ENCODE peak calls at places on chromosome 1, in four cellular contexts. B, R, X and A are unnamed samples.

GRCh38 chr1:216742625-216743024 is 19.4 kb upstream of the ESRRG start:
- DNase-seq in X (no peak), R (no peak), B (no peak), A (no peak)

GRCh38 chr1:83942914-83943313 is 56.0 kb downstream of the TTLL7 start:
- DNase-seq in R (no peak), B (no peak), X (no peak), A (no peak)

GRCh38 chr1:183689770-183690204 is 36.7 kb upstream of the APOBEC4 start:
- DNase-seq in R (no peak), X (no peak), B (no peak), A (no peak)

GRCh38 chr1:56773341-56774066 is 45.7 kb downstream of the FYB2 start:
- DNase-seq in B (no peak), X (no peak), R (no peak), A (no peak)

GRCh38 chr1:25692560-25692959 is 76.0 kb downstream of the MAN1C1 start:
- DNase-seq in X (no peak), R (no peak), B (no peak), A (no peak)

GRCh38 chr1:45359882-45360513 is 19.8 kb upstream of the MUTYH start:
- DNase-seq in R (no peak), B (no peak), X (peak), A (no peak)

GRCh38 chr1:97144527-97144926 is 422.9 kb downstream of the PTBP2 start:
- DNase-seq in R (no peak), B (no peak), X (no peak), A (no peak)

GRCh38 chr1:232868793-232869491 is 63.7 kb downstream of the MAP10 start:
- DNase-seq in X (no peak), B (no peak), R (no peak), A (no peak)

GRCh38 chr1:156493154-156493631 is 7.4 kb downstream of the MEF2D start:
- DNase-seq in R (no peak), B (peak), X (no peak), A (no peak)
- H3K27ac ChIP-seq in R (peak), B (peak), X (peak), A (no peak)

GRCh38 chr1:229487181-229487580 is 21.0 kb downstream of the NUP133 start:
- DNase-seq in R (no peak), X (no peak), B (no peak), A (no peak)
- H3K27ac ChIP-seq in R (no peak), X (no peak), B (no peak), A (no peak)

DNA sequence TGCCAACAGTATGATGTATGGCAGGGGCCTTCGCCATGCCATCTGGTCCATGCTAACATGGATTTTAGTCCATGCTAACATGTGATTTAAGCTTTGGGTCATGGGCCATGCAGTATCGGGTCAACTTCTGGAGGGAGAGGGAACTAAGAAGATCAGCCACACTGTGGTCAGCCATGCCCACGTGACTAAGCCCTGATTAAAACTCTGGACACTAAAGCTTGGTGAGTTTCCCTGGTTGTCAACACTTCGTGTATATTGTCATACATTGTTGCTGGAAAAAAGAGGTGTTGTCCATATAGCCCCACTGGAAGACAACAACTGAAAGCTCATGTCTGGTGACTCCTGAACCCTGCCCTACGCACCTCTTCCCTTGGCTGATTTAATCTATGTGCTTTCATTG is 90.5 kb downstream of the SUSD4 start:
- DNase-seq in B (no peak), X (no peak), R (no peak), A (no peak)
- H3K27ac ChIP-seq in B (no peak), X (no peak), R (no peak), A (no peak)

DNA sequence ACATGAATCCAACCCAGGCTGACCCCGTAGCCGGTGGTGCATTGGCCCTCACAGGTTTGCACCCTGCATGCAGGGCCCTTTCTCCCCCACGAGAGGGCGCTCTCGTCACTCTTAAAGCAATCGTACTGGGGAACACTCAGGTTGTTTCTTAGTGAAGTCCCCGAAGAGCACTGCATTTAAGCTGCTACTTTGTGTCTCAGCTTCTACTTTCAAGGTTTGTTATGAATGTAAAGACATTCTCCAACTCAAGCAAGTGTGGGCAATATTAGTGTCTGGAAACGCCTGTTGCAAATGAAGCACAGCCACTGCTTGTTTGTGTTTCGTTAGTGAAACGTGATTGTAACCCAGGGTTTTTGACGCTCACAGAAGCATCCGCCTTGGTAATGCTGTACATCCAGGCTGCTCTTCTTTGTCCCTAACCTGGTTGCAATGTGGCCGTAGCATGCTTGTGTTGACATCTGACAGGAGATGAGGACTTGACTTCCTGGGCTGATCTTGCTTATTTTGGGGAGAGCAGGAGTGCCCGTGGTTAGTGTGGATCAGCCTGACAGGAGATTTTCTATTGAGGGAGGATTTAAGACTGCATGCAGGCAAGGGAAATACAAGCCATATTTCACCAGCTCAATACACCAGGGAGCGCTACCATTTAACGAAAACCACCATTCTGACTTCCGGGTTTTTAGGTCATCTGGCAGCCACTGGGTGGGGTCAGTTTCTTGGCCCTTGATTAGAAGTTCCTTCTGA is 79.8 kb downstream of the ST6GALNAC3 start:
- DNase-seq in X (peak), B (peak), R (no peak), A (peak)
- H3K27ac ChIP-seq in X (no peak), B (peak), R (peak), A (no peak)

DNA sequence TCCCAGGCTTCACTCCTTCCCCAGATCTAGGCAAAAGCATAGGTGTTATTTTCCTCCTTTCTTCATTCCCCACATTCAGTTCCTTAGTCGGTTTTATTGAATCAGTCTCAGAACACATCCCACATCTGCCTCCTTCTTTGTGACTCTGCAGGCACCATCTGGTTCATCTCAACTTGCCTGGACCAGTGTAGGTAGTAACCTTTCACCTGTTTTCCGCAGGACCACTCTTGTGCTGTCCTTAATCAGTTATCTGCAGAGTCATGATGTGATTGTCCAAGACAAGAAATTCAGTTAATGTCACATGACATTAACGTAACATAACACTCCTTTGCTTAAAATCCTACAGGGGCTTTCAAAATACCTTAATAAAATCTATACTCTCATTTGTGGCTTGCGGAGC is 174.6 kb downstream of the CHRM3 start:
- DNase-seq in B (no peak), X (no peak), R (no peak), A (no peak)
- H3K27ac ChIP-seq in B (no peak), X (no peak), R (no peak), A (no peak)

GRCh38 chr1:26744075-26744958 is 43.4 kb upstream of the PIGV start:
- DNase-seq in R (no peak), B (peak), X (peak), A (no peak)
- H3K27ac ChIP-seq in R (peak), B (peak), X (peak), A (peak)

GRCh38 chr1:214281030-214281901 is at the start of gene SMYD2:
- DNase-seq in R (peak), X (peak), B (peak), A (no peak)

GRCh38 chr1:214285622-214286440 is 4.9 kb downstream of the SMYD2 start:
- DNase-seq in R (no peak), B (no peak), X (no peak), A (no peak)

GRCh38 chr1:214280386-214281029 is 451 bp upstream of the SMYD2 start:
- DNase-seq in B (peak), R (no peak), X (no peak), A (no peak)

GRCh38 chr1:214281902-214282695 is 1.1 kb downstream of the SMYD2 start:
- DNase-seq in X (peak), B (peak), R (no peak), A (peak)

GRCh38 chr1:214282696-214283225 is 1.8 kb downstream of the SMYD2 start:
- DNase-seq in B (no peak), X (no peak), R (no peak), A (no peak)
- H3K27ac ChIP-seq in B (no peak), X (no peak), R (no peak), A (no peak)

GRCh38 chr1:114581335-114582287 is at the start of gene BCAS2:
- DNase-seq in X (peak), R (peak), B (peak), A (peak)
- H3K27ac ChIP-seq in X (peak), R (peak), B (peak), A (peak)

GRCh38 chr1:7743346-7743745 is 27.8 kb upstream of the VAMP3 start:
- DNase-seq in B (no peak), R (no peak), X (no peak), A (no peak)
- H3K27ac ChIP-seq in B (no peak), R (no peak), X (no peak), A (no peak)

GRCh38 chr1:40058097-40058452 is 17.5 kb downstream of the CAP1 start:
- DNase-seq in R (no peak), B (no peak), X (no peak), A (no peak)

GRCh38 chr1:40059292-40059959 is 18.9 kb downstream of the CAP1 start:
- DNase-seq in X (no peak), B (no peak), R (no peak), A (no peak)

GRCh38 chr1:40057310-40058030 is 16.9 kb downstream of the CAP1 start:
- DNase-seq in X (no peak), B (no peak), R (no peak), A (no peak)

GRCh38 chr1:40059960-40060337 is 19.4 kb downstream of the CAP1 start:
- DNase-seq in R (no peak), X (no peak), B (no peak), A (no peak)

DNA sequence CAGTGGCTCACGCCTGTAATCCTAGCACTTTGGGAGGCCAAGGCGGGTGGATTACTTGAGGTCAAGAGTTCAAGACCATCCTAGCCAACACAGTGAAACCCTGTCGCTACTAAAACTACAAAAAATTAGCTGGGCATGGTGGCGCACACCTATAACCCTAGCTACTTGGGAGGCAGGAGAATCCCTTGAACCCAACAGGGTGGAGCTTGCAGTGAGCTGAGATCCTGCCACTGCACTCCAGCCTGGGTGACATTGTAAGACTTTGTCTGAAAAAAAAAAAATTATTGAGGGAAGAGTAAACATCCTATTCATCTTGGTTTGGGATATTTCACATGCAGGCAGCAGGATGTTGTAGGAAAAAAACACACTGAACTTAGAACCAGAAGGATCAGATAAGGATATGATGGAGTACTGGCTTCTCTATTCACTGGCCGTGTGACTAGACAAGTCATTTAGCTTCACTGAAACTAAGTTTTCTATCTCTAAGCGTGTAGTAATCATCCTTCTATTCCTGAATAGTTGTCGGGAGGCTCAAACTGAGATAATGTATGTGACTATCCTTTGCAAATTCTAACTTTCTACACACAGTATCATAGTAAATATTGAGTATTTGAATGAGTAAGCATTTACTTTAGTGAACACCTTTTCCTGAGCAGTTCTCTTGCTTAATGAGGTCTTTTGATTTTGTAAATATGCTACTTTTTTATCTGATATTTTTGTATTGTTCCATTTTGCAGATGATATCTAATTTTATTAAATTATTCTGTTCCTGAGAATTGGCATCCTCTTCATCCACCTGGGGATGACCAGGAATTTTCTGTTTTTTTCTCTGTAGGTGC is 18.1 kb downstream of the CAP1 start:
- DNase-seq in R (no peak), X (no peak), B (no peak), A (no peak)
- H3K27ac ChIP-seq in R (peak), X (peak), B (peak), A (no peak)